ENCODE peak calls at places on chromosomes 4 and X, in eight cellular contexts. E, I, Q, T, V, S, Y and W are unnamed samples.

GRCh38 chr4:4574792-4575191 is 32.9 kb upstream of the STX18 start:
- DNase-seq in E (peak), I (peak), Q (no peak), T (peak), V (peak), S (peak), Y (peak), W (peak)

GRCh38 chrX:20433376-20433775 is 166.7 kb upstream of the RPS6KA3 start:
- DNase-seq in E (no peak), I (no peak), Q (no peak), T (peak), V (no peak), S (no peak), Y (no peak), W (no peak)

GRCh38 chrX:109600114-109600710 is 24.8 kb downstream of the KCNE5 start:
- DNase-seq in E (no peak), I (peak), Q (peak), T (no peak), V (no peak), S (peak), Y (peak), W (no peak)

GRCh38 chr4:52407545-52407944 is 251.6 kb downstream of the USP46 start:
- DNase-seq in E (peak), I (no peak), Q (no peak), T (peak), V (no peak), S (no peak), Y (peak), W (peak)

GRCh38 chr4:142567620-142568451 is 278.3 kb downstream of the INPP4B start:
- DNase-seq in E (peak), I (no peak), Q (no peak), T (peak), V (no peak), S (peak), Y (no peak), W (no peak)

GRCh38 chr4:47468686-47469365 is 5.3 kb upstream of the COMMD8 start:
- DNase-seq in E (no peak), I (peak), Q (no peak), T (no peak), V (no peak), S (peak), Y (no peak), W (no peak)

GRCh38 chrX:15816886-15817285 is 26.6 kb downstream of the ZRSR2 start:
- DNase-seq in E (no peak), I (peak), Q (no peak), T (no peak), V (no peak), S (peak), Y (peak), W (no peak)

GRCh38 chr4:121273191-121273590 is 107.6 kb downstream of the QRFPR start:
- DNase-seq in E (no peak), I (no peak), Q (no peak), T (no peak), V (no peak), S (no peak), Y (no peak), W (no peak)

GRCh38 chr4:94363136-94363655 is 20.6 kb upstream of the HPGDS start:
- DNase-seq in E (no peak), I (peak), Q (no peak), T (no peak), V (no peak), S (peak), Y (no peak), W (no peak)

GRCh38 chr4:54773022-54773421 is 115.3 kb downstream of the KIT start:
- DNase-seq in E (no peak), I (no peak), Q (no peak), T (no peak), V (no peak), S (no peak), Y (no peak), W (no peak)

GRCh38 chr4:131052646-131053045 is 1956.7 kb downstream of the C4orf33 start:
- DNase-seq in E (no peak), I (no peak), Q (no peak), T (no peak), V (no peak), S (no peak), Y (no peak), W (no peak)

GRCh38 chr4:189237340-189237739 is 703.3 kb upstream of the FRG1 start:
- DNase-seq in E (no peak), I (no peak), Q (no peak), T (no peak), V (no peak), S (no peak), Y (no peak), W (no peak)

GRCh38 chrX:13029341-13029740 is 15.1 kb downstream of the FAM9C start:
- DNase-seq in E (no peak), I (peak), Q (no peak), T (no peak), V (peak), S (peak), Y (peak), W (peak)

GRCh38 chrX:81240701-81241100 is 38.8 kb downstream of the SH3BGRL start:
- DNase-seq in E (no peak), I (no peak), Q (no peak), T (no peak), V (no peak), S (no peak), Y (no peak), W (no peak)

GRCh38 chrX:40314070-40314469 is 216.3 kb upstream of the BCOR start:
- DNase-seq in E (no peak), I (peak), Q (no peak), T (no peak), V (no peak), S (no peak), Y (peak), W (no peak)

GRCh38 chr4:128916832-128917231 is 107.3 kb downstream of the JADE1 start:
- DNase-seq in E (no peak), I (no peak), Q (no peak), T (no peak), V (no peak), S (no peak), Y (no peak), W (no peak)

GRCh38 chr4:98565646-98566403 is 92.6 kb downstream of the TSPAN5 start:
- DNase-seq in E (no peak), I (peak), Q (no peak), T (no peak), V (no peak), S (no peak), Y (no peak), W (no peak)

DNA sequence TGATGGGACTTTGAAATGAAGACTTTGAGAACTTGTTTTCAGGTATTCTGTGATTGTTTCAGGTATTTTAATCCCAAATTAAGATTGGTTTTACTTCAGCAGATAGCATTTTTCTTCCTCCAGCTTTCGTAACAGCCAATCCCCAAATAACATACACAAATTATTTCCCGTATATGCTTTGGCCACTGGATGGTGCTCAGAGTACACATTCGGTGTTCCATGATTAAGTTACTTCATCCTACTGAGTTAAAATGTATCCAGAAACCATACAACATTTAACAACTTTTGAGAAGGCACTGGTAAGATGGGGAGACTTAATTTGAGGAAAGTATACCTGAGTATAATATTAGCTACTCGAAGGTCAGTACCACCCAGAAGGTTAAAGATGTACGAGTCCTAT is 233.4 kb upstream of the FAM47A start:
- DNase-seq in E (peak), I (peak), Q (no peak), T (no peak), V (no peak), S (peak), Y (peak), W (peak)
- TF ChIP-seq CTCF in E (peak), I (peak), Q (peak), T (peak), V (peak), S (peak), Y (peak), W (peak)

GRCh38 chr4:5707366-5708133 is 809 bp downstream of the EVC2 start:
- DNase-seq in E (no peak), I (no peak), Q (no peak), T (no peak), V (no peak), S (no peak), Y (no peak), W (no peak)

GRCh38 chr4:5708829-5709680 is 696 bp upstream of the EVC2 start:
- DNase-seq in E (no peak), I (no peak), Q (no peak), T (no peak), V (no peak), S (no peak), Y (peak), W (no peak)

GRCh38 chr4:5710065-5710961 is 688 bp upstream of the EVC start:
- DNase-seq in E (peak), I (peak), Q (no peak), T (peak), V (no peak), S (no peak), Y (no peak), W (peak)

GRCh38 chr4:5706486-5707290 is 1.7 kb downstream of the EVC2 start:
- DNase-seq in E (no peak), I (no peak), Q (no peak), T (no peak), V (no peak), S (no peak), Y (no peak), W (no peak)

GRCh38 chr4:5708171-5708828 is at the start of gene EVC2:
- DNase-seq in E (peak), I (peak), Q (peak), T (peak), V (peak), S (peak), Y (peak), W (peak)
- TF ChIP-seq CTCF in E (no peak), I (no peak), Q (no peak), T (peak), V (no peak), S (no peak), Y (no peak), W (no peak)

GRCh38 chrX:49175435-49175834 is 3.7 kb downstream of the PLP2 start:
- DNase-seq in E (no peak), I (no peak), Q (no peak), T (no peak), V (no peak), S (no peak), Y (no peak), W (no peak)
- TF ChIP-seq CTCF in E (no peak), I (no peak), Q (no peak), T (no peak), V (no peak), S (no peak), Y (no peak), W (no peak)

DNA sequence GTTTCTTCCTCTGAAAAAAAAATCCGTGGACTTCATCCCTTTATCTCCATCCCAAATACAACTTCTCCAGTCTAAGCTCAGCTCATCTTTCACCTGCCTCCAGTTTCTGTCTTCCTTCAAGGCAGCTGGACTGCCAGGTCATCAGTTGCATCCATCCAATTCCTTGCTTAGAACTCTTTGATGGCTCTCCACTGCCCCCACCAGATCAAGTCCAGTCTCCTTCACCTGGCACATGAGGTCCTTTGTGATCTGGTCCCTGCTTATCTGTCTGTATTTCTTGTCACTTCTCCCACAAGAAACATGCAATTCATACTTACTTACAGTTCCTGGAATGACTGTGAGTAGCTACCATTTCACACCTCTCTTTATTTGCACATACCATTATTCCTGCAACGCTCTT is 33.8 kb downstream of the OTUD6A start:
- DNase-seq in E (peak), I (peak), Q (no peak), T (peak), V (no peak), S (peak), Y (peak), W (peak)
- TF ChIP-seq CTCF in E (peak), I (peak), Q (no peak), T (peak), V (no peak), S (peak), Y (peak), W (peak)

DNA sequence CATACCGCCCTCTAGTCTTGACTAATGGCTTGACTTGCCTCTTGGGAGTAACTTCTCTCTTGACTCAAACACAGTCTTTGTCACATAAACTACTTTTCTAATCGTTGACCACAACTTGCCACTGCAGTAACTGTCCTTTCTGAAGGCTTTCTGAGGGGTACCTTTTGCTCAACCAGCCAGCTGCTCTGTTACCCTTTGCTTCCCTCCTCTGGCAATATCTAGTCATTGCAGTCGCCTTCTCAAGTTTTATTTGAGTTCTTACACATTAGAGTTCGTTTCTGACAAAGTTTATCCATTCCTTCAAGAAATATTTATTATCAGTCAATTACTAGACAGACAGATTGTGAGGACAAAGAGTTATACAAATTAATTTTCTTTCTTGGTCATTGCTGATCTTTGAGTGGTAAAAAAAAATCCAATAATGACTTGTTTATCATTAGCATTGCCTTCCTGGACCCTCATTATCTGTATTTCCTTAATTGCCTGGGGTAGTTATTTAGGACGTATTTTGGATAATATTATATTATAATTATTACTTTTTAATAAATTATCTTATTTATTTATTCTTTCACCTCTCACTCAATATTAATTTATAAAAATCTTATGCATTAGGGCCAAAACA is 506.8 kb upstream of the PCDH10 start:
- DNase-seq in E (peak), I (peak), Q (no peak), T (peak), V (no peak), S (peak), Y (peak), W (peak)
- TF ChIP-seq CTCF in E (peak), I (peak), Q (peak), T (peak), V (no peak), S (peak), Y (peak), W (peak)

DNA sequence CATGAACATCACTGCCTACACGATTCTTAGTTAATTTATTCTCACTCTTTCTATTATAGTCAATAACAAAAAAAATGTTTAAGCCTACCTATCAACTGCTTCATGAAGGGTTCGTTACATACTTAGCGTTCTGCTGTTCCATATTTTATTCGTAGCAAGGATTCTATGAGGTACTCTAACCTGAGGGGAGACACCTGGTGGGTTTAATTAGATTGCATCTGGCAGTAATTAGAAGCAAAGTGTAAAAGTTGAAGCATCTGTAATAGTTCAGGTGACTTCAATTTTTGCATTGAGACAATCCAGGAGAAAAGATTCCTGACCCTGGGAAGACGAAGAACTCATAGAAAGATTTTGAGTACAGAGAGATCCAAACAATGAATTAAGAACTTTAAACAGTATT is 1655.8 kb upstream of the TENM3 start:
- DNase-seq in E (no peak), I (no peak), Q (no peak), T (no peak), V (no peak), S (no peak), Y (no peak), W (no peak)
- TF ChIP-seq CTCF in E (peak), I (no peak), Q (no peak), T (peak), V (no peak), S (no peak), Y (peak), W (no peak)

GRCh38 chrX:135477576-135477975 is 42.9 kb upstream of the INTS6L start:
- DNase-seq in E (peak), I (peak), Q (peak), T (peak), V (no peak), S (peak), Y (peak), W (peak)
- TF ChIP-seq CTCF in E (peak), I (peak), Q (peak), T (peak), V (no peak), S (peak), Y (peak), W (peak)

DNA sequence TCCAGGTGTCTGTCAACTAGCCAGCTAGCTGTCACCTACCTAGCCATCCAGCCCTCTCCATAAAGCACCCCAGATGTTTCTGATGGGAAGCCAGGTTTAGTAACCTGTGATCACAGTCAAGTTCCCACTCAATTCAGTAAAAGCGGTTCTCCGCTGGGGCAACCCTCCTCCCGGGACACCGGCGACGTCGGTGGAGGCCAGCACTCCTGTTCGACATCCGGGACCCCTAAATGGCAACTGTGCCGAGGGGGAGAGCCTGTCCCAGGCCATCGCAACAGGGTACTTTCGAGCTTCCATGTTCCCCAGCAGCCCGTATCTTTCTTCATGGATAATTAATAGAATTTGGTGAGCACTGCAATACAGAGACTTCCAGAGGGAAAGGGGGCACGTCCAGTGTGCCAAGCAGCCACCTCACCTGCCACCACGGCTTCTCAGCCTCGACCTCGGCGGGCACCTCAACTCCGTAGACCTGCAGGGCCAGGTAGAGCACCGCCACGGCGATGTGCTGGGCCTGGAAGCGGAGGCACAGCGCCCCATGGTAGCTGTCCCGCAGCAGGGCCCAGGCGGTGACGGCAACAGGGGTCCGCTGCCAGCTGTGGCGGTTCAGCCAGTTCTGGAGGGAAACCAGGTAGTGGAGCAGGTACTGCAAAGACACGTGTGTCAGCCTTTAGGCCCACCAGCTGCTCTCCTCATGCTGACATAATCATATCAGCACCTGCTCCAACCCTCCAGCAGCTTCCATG is 6.7 kb downstream of the CCNQ start:
- DNase-seq in E (no peak), I (no peak), Q (no peak), T (no peak), V (no peak), S (no peak), Y (no peak), W (no peak)
- TF ChIP-seq CTCF in E (no peak), I (no peak), Q (no peak), T (no peak), V (no peak), S (no peak), Y (no peak), W (no peak)